ENCODE peak calls at places on chromosomes 1 and 21, in six cellular contexts. R is K562, W is HCT116, P is H1, Q is SK-N-SH, G is GM12878. S is an unnamed sample. For H3K4me1, the result is how much of the 10 kb centered on the place peaks cover.

GRCh38 chr1:167698313-167698712 is 23.5 kb upstream of the MPZL1 start:
- DNase-seq in R (no peak), W (no peak), P (no peak), Q (no peak), G (no peak), S (no peak)

GRCh38 chr21:45470087-45470515 is 65.1 kb downstream of the COL18A1 start:
- DNase-seq in R (no peak), W (no peak), P (no peak), Q (no peak), G (no peak), S (no peak)

GRCh38 chr1:195790514-195791168 is 817.6 kb downstream of the KCNT2 start:
- DNase-seq in R (no peak), W (no peak), P (no peak), Q (no peak), G (no peak), S (no peak)

GRCh38 chr1:240284656-240285427 is 193.2 kb downstream of the FMN2 start:
- DNase-seq in R (no peak), W (no peak), P (no peak), Q (no peak), G (no peak), S (no peak)

GRCh38 chr21:33901421-33902288 is 13.9 kb downstream of the ATP5PO start:
- DNase-seq in R (no peak), W (peak), P (peak), Q (peak), G (no peak), S (peak)

GRCh38 chr21:45453308-45453950 is 48.5 kb downstream of the COL18A1 start:
- DNase-seq in R (no peak), W (no peak), P (no peak), Q (no peak), G (no peak), S (no peak)

GRCh38 chr21:33406493-33406892 is 3.3 kb downstream of the IFNGR2 start:
- DNase-seq in R (no peak), W (no peak), P (no peak), Q (no peak), G (no peak), S (no peak)

GRCh38 chr21:21064353-21064752 is 66.1 kb downstream of the NCAM2 start:
- DNase-seq in R (no peak), W (no peak), P (no peak), Q (no peak), G (no peak), S (no peak)

GRCh38 chr1:48853006-48853405 is 76.3 kb upstream of the BEND5 start:
- DNase-seq in R (no peak), W (no peak), P (no peak), Q (no peak), G (no peak), S (no peak)

GRCh38 chr1:54095543-54096286 is 42.3 kb downstream of the TCEANC2 start:
- DNase-seq in R (no peak), W (no peak), P (no peak), Q (peak), G (no peak), S (no peak)

GRCh38 chr1:12206792-12207424 is 22.9 kb upstream of the VPS13D start:
- DNase-seq in R (no peak), W (no peak), P (no peak), Q (no peak), G (no peak), S (no peak)

GRCh38 chr1:202968895-202969295 is 1.8 kb upstream of the CYB5R1 start:
- DNase-seq in R (peak), W (peak), P (peak), Q (peak), G (peak), S (peak)

GRCh38 chr1:166721145-166721544 is 118.1 kb upstream of the POGK start:
- DNase-seq in R (no peak), W (peak), P (no peak), Q (no peak), G (no peak), S (no peak)

GRCh38 chr1:22326931-22327330 is 124.7 kb upstream of the ZBTB40 start:
- DNase-seq in R (no peak), W (no peak), P (peak), Q (no peak), G (no peak), S (no peak)

GRCh38 chr1:70353641-70354331 is 736 bp downstream of the ANKRD13C start:
- DNase-seq in R (peak), W (no peak), P (no peak), Q (no peak), G (peak), S (peak)

GRCh38 chr21:25456672-25457071 is 150.6 kb downstream of the MRPL39 start:
- DNase-seq in R (no peak), W (no peak), P (no peak), Q (no peak), G (peak), S (no peak)

GRCh38 chr1:181094402-181094801 is 5.9 kb downstream of the IER5 start:
- DNase-seq in R (no peak), W (no peak), P (no peak), Q (no peak), G (no peak), S (no peak)

GRCh38 chr1:41884256-41885240 is 34.2 kb downstream of the HIVEP3 start:
- DNase-seq in R (no peak), W (no peak), P (no peak), Q (no peak), G (no peak), S (no peak)

GRCh38 chr1:155833665-155834295 is 23.2 kb downstream of the GON4L start:
- DNase-seq in R (no peak), W (no peak), P (no peak), Q (no peak), G (no peak), S (no peak)

GRCh38 chr1:32770741-32771548 is 46.2 kb downstream of the YARS1 start:
- DNase-seq in R (peak), W (no peak), P (no peak), Q (no peak), G (no peak), S (no peak)
- H3K4me1 ChIP-seq in R (under half), W (under half), P (under half), Q (under half), G (under half), S (under half)

DNA sequence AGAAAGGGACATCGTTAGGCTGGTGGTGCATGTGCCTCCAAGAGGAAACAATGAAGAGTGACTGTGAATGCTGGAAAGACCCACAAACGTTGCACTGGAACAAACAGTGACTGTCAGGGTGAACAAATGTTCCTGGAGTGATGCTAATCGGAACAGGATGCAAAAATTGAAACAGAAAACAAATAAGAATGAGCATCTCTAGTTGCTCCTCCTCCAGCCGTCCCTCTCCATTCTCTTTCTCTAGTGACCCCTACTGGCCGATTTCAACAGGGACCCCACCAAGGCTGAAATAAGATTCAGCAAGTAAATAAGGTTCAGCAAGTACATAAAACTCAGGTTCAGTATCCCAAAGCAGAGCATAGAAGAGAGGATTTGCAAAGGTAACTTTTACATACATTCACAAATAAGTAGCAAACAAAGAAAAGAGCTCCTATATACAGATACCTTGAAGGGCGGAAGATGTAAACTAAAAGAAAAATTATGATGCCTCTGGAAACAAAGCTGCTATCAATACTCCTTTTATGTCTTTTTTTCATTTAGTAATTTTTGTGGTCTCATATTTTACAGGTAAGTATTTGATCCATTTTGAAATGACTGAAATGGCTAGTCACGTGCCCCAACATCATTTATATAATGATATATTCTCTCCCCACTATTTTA is 836.1 kb upstream of the ADAMTS5 start:
- DNase-seq in R (peak), W (no peak), P (peak), Q (peak), G (no peak), S (no peak)
- H3K4me2 ChIP-seq in R (no peak), W (no peak), P (no peak), Q (no peak), G (no peak), S (no peak)

GRCh38 chr1:108639899-108640560 is 20.9 kb downstream of the HENMT1 start:
- DNase-seq in R (no peak), W (no peak), P (no peak), Q (no peak), G (no peak), S (peak)
- TF ChIP-seq JUND in R (no peak), W (no peak), P (no peak), Q (no peak), G (no peak), S (no peak)

GRCh38 chr21:15062566-15062965 is 2.2 kb downstream of the NRIP1 start:
- DNase-seq in R (no peak), W (no peak), P (no peak), Q (no peak), G (no peak), S (no peak)

GRCh38 chr21:15061284-15061683 is 3.5 kb downstream of the NRIP1 start:
- DNase-seq in R (no peak), W (no peak), P (no peak), Q (no peak), G (no peak), S (no peak)

GRCh38 chr21:15060776-15061175 is 4.0 kb downstream of the NRIP1 start:
- DNase-seq in R (no peak), W (no peak), P (no peak), Q (no peak), G (no peak), S (no peak)

GRCh38 chr21:15063081-15063820 is 1.5 kb downstream of the NRIP1 start:
- DNase-seq in R (no peak), W (no peak), P (no peak), Q (no peak), G (no peak), S (peak)

DNA sequence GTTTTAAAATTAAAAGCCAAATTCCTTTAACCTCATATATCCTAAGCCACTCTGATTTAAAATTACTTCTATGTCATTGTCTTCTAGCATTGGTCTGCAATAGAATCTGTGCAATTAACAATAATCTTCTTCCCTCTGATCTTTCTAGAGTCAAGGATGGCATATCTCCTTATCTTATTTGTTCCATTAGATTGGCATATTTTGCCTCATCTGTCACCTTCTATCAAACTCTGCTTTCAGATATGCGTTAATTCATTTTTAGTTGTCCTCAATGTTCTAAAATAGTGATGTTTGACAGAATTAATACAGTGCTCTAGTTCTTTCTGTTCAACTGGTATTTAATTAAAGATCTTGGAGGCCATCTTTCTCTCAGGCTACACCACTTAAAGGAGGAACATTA is 3.1 kb downstream of the NRIP1 start:
- DNase-seq in R (no peak), W (no peak), P (no peak), Q (no peak), G (no peak), S (no peak)
- H3K4me1 ChIP-seq in R (under half), W (under half), P (under half), Q (under half), G (under half), S (half or more)

DNA sequence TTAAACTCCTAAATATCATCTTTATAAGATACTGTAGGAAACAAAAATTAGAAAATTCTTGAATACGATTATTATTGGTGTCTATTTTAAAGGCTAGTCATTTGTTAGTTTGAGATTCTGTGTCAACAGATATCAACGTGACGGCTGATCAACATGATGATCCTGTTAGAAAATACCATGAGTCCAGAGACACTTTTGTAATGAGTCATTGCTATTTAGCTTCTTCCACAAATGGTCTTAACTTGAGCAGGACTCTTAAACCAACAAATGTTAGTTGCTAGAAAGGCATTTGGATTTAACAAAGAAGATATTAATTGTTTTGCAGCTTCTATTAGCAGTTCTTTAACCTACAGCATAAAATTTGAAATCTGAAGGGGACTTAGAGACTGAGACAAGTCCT is 131.2 kb downstream of the TGFB2 start:
- DNase-seq in R (no peak), W (no peak), P (no peak), Q (no peak), G (no peak), S (peak)
- H3K4me2 ChIP-seq in R (no peak), W (no peak), P (no peak), Q (peak), G (no peak), S (no peak)

GRCh38 chr21:38048241-38048640 is 132.0 kb upstream of the KCNJ6 start:
- DNase-seq in R (no peak), W (no peak), P (no peak), Q (no peak), G (no peak), S (no peak)
- TF ChIP-seq JUND in R (no peak), W (no peak), P (no peak), Q (no peak), G (no peak), S (no peak)

GRCh38 chr21:43932005-43932404 is 67.0 kb downstream of the AGPAT3 start:
- DNase-seq in R (no peak), W (no peak), P (no peak), Q (no peak), G (no peak), S (no peak)

GRCh38 chr21:43930848-43931384 is 65.9 kb downstream of the AGPAT3 start:
- DNase-seq in R (no peak), W (no peak), P (no peak), Q (no peak), G (no peak), S (no peak)

GRCh38 chr21:43933146-43933673 is 68.2 kb downstream of the AGPAT3 start:
- DNase-seq in R (no peak), W (no peak), P (no peak), Q (no peak), G (no peak), S (no peak)

GRCh38 chr21:43930074-43930847 is 65.2 kb downstream of the AGPAT3 start:
- DNase-seq in R (no peak), W (no peak), P (no peak), Q (no peak), G (no peak), S (no peak)

DNA sequence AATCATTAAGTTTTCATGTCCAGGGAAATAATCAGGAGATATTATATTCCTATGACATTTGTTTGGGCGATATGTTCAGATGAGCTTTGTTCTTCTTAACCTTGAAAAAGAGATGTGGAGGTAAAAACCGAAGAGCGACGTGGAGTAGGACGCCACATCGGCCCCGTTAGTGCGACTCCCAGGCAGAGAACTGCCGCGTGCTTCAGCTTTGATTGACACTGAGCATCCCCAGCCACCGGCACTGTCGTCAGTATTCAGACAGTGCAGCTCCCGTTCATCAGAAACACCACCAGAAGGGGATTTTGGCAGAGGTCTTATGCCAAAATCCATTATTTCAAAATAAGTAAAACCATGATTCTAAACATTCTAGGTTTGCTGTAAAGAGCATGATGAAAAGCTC is 66.4 kb downstream of the AGPAT3 start:
- DNase-seq in R (no peak), W (no peak), P (no peak), Q (no peak), G (no peak), S (no peak)
- H3K4me1 ChIP-seq in R (half or more), W (under half), P (under half), Q (under half), G (under half), S (under half)

GRCh38 chr1:1920057-1920607 is 1.1 kb upstream of the TMEM52 start:
- DNase-seq in R (no peak), W (no peak), P (no peak), Q (no peak), G (no peak), S (no peak)
- H3K4me2 ChIP-seq in R (peak), W (peak), P (peak), Q (no peak), G (peak), S (peak)

GRCh38 chr1:110478886-110479285 is 27.9 kb downstream of the PROK1 start:
- DNase-seq in R (no peak), W (no peak), P (no peak), Q (no peak), G (no peak), S (no peak)
- TF ChIP-seq JUND in R (no peak), W (no peak), P (no peak), Q (no peak), G (no peak), S (no peak)